ENCODE peak calls at places on chromosomes 11 and 22, in five cellular contexts. T is stimulated activated CD4-positive, alpha-beta T cell treated with anti-CD3 and anti-CD28 coated beads, Interleukin-4, amount 100 ng/mL, for 4 hours; G is GM10248; Y is NCI-H1694; C is mammary epithelial cell. U is an unnamed sample.

GRCh38 chr22:34804588-34804987 is 261.4 kb upstream of the ISX start:
- DNase-seq in T (no peak), G (no peak), Y (no peak), C (no peak), U (no peak)

GRCh38 chr11:17985517-17985916 is 27.3 kb downstream of the SERGEF start:
- DNase-seq in T (no peak), G (no peak), Y (no peak), C (peak), U (no peak)

GRCh38 chr22:30123463-30123862 is 43.2 kb downstream of the HORMAD2 start:
- DNase-seq in T (no peak), G (no peak), Y (no peak), C (no peak), U (no peak)

GRCh38 chr11:125494601-125494986 is 1.5 kb downstream of the FEZ1 start:
- DNase-seq in T (no peak), G (no peak), Y (no peak), C (no peak), U (no peak)

GRCh38 chr11:119691701-119692546 is 37.1 kb downstream of the NECTIN1 start:
- DNase-seq in T (no peak), G (no peak), Y (peak), C (peak), U (no peak)

GRCh38 chr11:104191124-104191523 is 27.2 kb upstream of the PDGFD start:
- DNase-seq in T (no peak), G (no peak), Y (no peak), C (no peak), U (no peak)

GRCh38 chr11:70415176-70415575 is 16.8 kb downstream of the CTTN start:
- DNase-seq in T (no peak), G (no peak), Y (no peak), C (peak), U (no peak)

GRCh38 chr11:5696210-5696609 is 6.6 kb downstream of the TRIM22 start:
- DNase-seq in T (no peak), G (no peak), Y (no peak), C (no peak), U (no peak)

GRCh38 chr11:102226702-102227101 is 90.6 kb upstream of the BIRC3 start:
- DNase-seq in T (no peak), G (no peak), Y (no peak), C (peak), U (no peak)

GRCh38 chr11:63918576-63919171 is 1.7 kb upstream of the RCOR2 start:
- DNase-seq in T (no peak), G (no peak), Y (no peak), C (no peak), U (no peak)

GRCh38 chr22:44199866-44200265 is 19.1 kb downstream of the PARVG start:
- DNase-seq in T (no peak), G (no peak), Y (no peak), C (no peak), U (no peak)

GRCh38 chr22:35686298-35686697 is 31.4 kb upstream of the APOL5 start:
- DNase-seq in T (no peak), G (no peak), Y (no peak), C (no peak), U (no peak)

GRCh38 chr11:72591785-72592490 is 82.3 kb downstream of the PDE2A start:
- DNase-seq in T (no peak), G (no peak), Y (peak), C (no peak), U (no peak)

GRCh38 chr11:120079750-120080610 is 57.9 kb downstream of the TRIM29 start:
- DNase-seq in T (peak), G (no peak), Y (no peak), C (no peak), U (no peak)

GRCh38 chr11:126414615-126415014 is 59.1 kb downstream of the ST3GAL4 start:
- DNase-seq in T (no peak), G (no peak), Y (no peak), C (no peak), U (no peak)

GRCh38 chr11:63858628-63859550 is 20.0 kb downstream of the MARK2 start:
- DNase-seq in T (no peak), G (no peak), Y (no peak), C (peak), U (peak)

GRCh38 chr22:44146088-44146861 is 34.5 kb upstream of the PARVG start:
- DNase-seq in T (no peak), G (no peak), Y (no peak), C (no peak), U (no peak)

GRCh38 chr22:39482768-39483167 is 19.3 kb upstream of the MIEF1 start:
- DNase-seq in T (no peak), G (no peak), Y (no peak), C (no peak), U (no peak)